ENCODE peak calls at places on chromosomes 6 and 20, in nine cellular contexts. One of them, this sample, is unnamed.

GRCh38 chr20:49310695-49311094 is 32.8 kb upstream of the ZNFX1 start:
- DNase-seq in MV-4-11: peak
- DNase-seq in A172: no peak
- DNase-seq in mammary epithelial cell: peak
- DNase-seq in GM12864: no peak
- DNase-seq in NK-92 treated with Interleukin-12 subunit alpha and Interleukin-12 subunit beta, amount 100 ng/mL, for 24 hours: no peak
- DNase-seq in T-helper 2 cell: no peak
- DNase-seq in glutamatergic neuron: no peak
- DNase-seq in epithelial cell of esophagus: peak
- DNase-seq in this sample: no peak

GRCh38 chr6:7727951-7728854 is 2.3 kb downstream of the BMP6 start:
- DNase-seq in NK-92 treated with Interleukin-12 subunit alpha and Interleukin-12 subunit beta, amount 100 ng/mL, for 24 hours: no peak
- DNase-seq in A172: no peak
- DNase-seq in MV-4-11: no peak
- DNase-seq in epithelial cell of esophagus: peak
- DNase-seq in T-helper 2 cell: peak
- DNase-seq in mammary epithelial cell: peak
- DNase-seq in GM12864: no peak
- DNase-seq in glutamatergic neuron: peak
- DNase-seq in this sample: peak

GRCh38 chr6:105993769-105994521 is 92.2 kb upstream of the PRDM1 start:
- DNase-seq in T-helper 2 cell: peak
- DNase-seq in GM12864: no peak
- DNase-seq in glutamatergic neuron: peak
- DNase-seq in NK-92 treated with Interleukin-12 subunit alpha and Interleukin-12 subunit beta, amount 100 ng/mL, for 24 hours: peak
- DNase-seq in mammary epithelial cell: no peak
- DNase-seq in A172: no peak
- DNase-seq in MV-4-11: peak
- DNase-seq in epithelial cell of esophagus: peak
- DNase-seq in this sample: peak

GRCh38 chr6:74249658-74250057 is 553.7 kb downstream of the CD109 start:
- DNase-seq in epithelial cell of esophagus: no peak
- DNase-seq in mammary epithelial cell: peak
- DNase-seq in NK-92 treated with Interleukin-12 subunit alpha and Interleukin-12 subunit beta, amount 100 ng/mL, for 24 hours: no peak
- DNase-seq in glutamatergic neuron: no peak
- DNase-seq in A172: peak
- DNase-seq in MV-4-11: no peak
- DNase-seq in GM12864: no peak
- DNase-seq in T-helper 2 cell: peak
- DNase-seq in this sample: no peak

GRCh38 chr6:18507018-18507415 is 119.9 kb downstream of the RNF144B start:
- DNase-seq in T-helper 2 cell: no peak
- DNase-seq in epithelial cell of esophagus: no peak
- DNase-seq in NK-92 treated with Interleukin-12 subunit alpha and Interleukin-12 subunit beta, amount 100 ng/mL, for 24 hours: no peak
- DNase-seq in glutamatergic neuron: no peak
- DNase-seq in MV-4-11: no peak
- DNase-seq in mammary epithelial cell: no peak
- DNase-seq in GM12864: no peak
- DNase-seq in A172: no peak
- DNase-seq in this sample: no peak

GRCh38 chr6:16109659-16110300 is 19.1 kb upstream of the MYLIP start:
- DNase-seq in glutamatergic neuron: no peak
- DNase-seq in T-helper 2 cell: no peak
- DNase-seq in A172: no peak
- DNase-seq in MV-4-11: no peak
- DNase-seq in GM12864: no peak
- DNase-seq in NK-92 treated with Interleukin-12 subunit alpha and Interleukin-12 subunit beta, amount 100 ng/mL, for 24 hours: no peak
- DNase-seq in epithelial cell of esophagus: no peak
- DNase-seq in mammary epithelial cell: no peak
- DNase-seq in this sample: no peak

GRCh38 chr20:64148581-64148980 is 15.7 kb upstream of the MYT1 start:
- DNase-seq in glutamatergic neuron: peak
- DNase-seq in epithelial cell of esophagus: no peak
- DNase-seq in MV-4-11: no peak
- DNase-seq in mammary epithelial cell: no peak
- DNase-seq in NK-92 treated with Interleukin-12 subunit alpha and Interleukin-12 subunit beta, amount 100 ng/mL, for 24 hours: no peak
- DNase-seq in T-helper 2 cell: no peak
- DNase-seq in GM12864: no peak
- DNase-seq in A172: no peak
- DNase-seq in this sample: no peak

GRCh38 chr6:109351231-109352132 is 30.8 kb downstream of the CD164 start:
- DNase-seq in epithelial cell of esophagus: peak
- DNase-seq in mammary epithelial cell: peak
- DNase-seq in GM12864: no peak
- DNase-seq in MV-4-11: peak
- DNase-seq in NK-92 treated with Interleukin-12 subunit alpha and Interleukin-12 subunit beta, amount 100 ng/mL, for 24 hours: no peak
- DNase-seq in A172: peak
- DNase-seq in T-helper 2 cell: no peak
- DNase-seq in glutamatergic neuron: no peak
- DNase-seq in this sample: no peak

GRCh38 chr20:47216819-47217410 is 139.6 kb downstream of the ZMYND8 start:
- DNase-seq in mammary epithelial cell: no peak
- DNase-seq in T-helper 2 cell: no peak
- DNase-seq in MV-4-11: no peak
- DNase-seq in NK-92 treated with Interleukin-12 subunit alpha and Interleukin-12 subunit beta, amount 100 ng/mL, for 24 hours: no peak
- DNase-seq in glutamatergic neuron: no peak
- DNase-seq in epithelial cell of esophagus: no peak
- DNase-seq in A172: no peak
- DNase-seq in GM12864: no peak
- DNase-seq in this sample: no peak

GRCh38 chr6:163970846-163971564 is 556.5 kb downstream of the QKI start:
- DNase-seq in glutamatergic neuron: no peak
- DNase-seq in epithelial cell of esophagus: no peak
- DNase-seq in T-helper 2 cell: no peak
- DNase-seq in NK-92 treated with Interleukin-12 subunit alpha and Interleukin-12 subunit beta, amount 100 ng/mL, for 24 hours: no peak
- DNase-seq in GM12864: no peak
- DNase-seq in MV-4-11: no peak
- DNase-seq in mammary epithelial cell: no peak
- DNase-seq in A172: no peak
- DNase-seq in this sample: no peak

GRCh38 chr20:10408427-10408826 is 25.6 kb downstream of the MKKS start:
- DNase-seq in A172: no peak
- DNase-seq in epithelial cell of esophagus: no peak
- DNase-seq in glutamatergic neuron: no peak
- DNase-seq in MV-4-11: no peak
- DNase-seq in T-helper 2 cell: no peak
- DNase-seq in NK-92 treated with Interleukin-12 subunit alpha and Interleukin-12 subunit beta, amount 100 ng/mL, for 24 hours: no peak
- DNase-seq in mammary epithelial cell: no peak
- DNase-seq in GM12864: no peak
- DNase-seq in this sample: no peak

GRCh38 chr6:116877743-116878142 is 701 bp downstream of the RFX6 start:
- DNase-seq in T-helper 2 cell: peak
- DNase-seq in GM12864: no peak
- DNase-seq in glutamatergic neuron: no peak
- DNase-seq in MV-4-11: no peak
- DNase-seq in A172: no peak
- DNase-seq in epithelial cell of esophagus: no peak
- DNase-seq in NK-92 treated with Interleukin-12 subunit alpha and Interleukin-12 subunit beta, amount 100 ng/mL, for 24 hours: no peak
- DNase-seq in mammary epithelial cell: no peak
- DNase-seq in this sample: no peak

GRCh38 chr6:56291278-56291917 is 44.0 kb upstream of the COL21A1 start:
- DNase-seq in GM12864: no peak
- DNase-seq in A172: no peak
- DNase-seq in MV-4-11: no peak
- DNase-seq in glutamatergic neuron: no peak
- DNase-seq in NK-92 treated with Interleukin-12 subunit alpha and Interleukin-12 subunit beta, amount 100 ng/mL, for 24 hours: no peak
- DNase-seq in mammary epithelial cell: no peak
- DNase-seq in T-helper 2 cell: no peak
- DNase-seq in epithelial cell of esophagus: no peak
- DNase-seq in this sample: no peak

GRCh38 chr6:32700391-32701040 is 34.1 kb upstream of the HLA-DQB1 start:
- DNase-seq in MV-4-11: peak
- DNase-seq in glutamatergic neuron: peak
- DNase-seq in mammary epithelial cell: peak
- DNase-seq in A172: peak
- DNase-seq in NK-92 treated with Interleukin-12 subunit alpha and Interleukin-12 subunit beta, amount 100 ng/mL, for 24 hours: no peak
- DNase-seq in T-helper 2 cell: peak
- DNase-seq in GM12864: peak
- DNase-seq in epithelial cell of esophagus: peak
- DNase-seq in this sample: peak

GRCh38 chr6:51866001-51866400 is 221.4 kb downstream of the PKHD1 start:
- DNase-seq in A172: no peak
- DNase-seq in epithelial cell of esophagus: no peak
- DNase-seq in NK-92 treated with Interleukin-12 subunit alpha and Interleukin-12 subunit beta, amount 100 ng/mL, for 24 hours: no peak
- DNase-seq in GM12864: no peak
- DNase-seq in MV-4-11: no peak
- DNase-seq in T-helper 2 cell: no peak
- DNase-seq in mammary epithelial cell: no peak
- DNase-seq in glutamatergic neuron: no peak
- DNase-seq in this sample: no peak

GRCh38 chr6:129857838-129858237 is 3.3 kb downstream of the TMEM244 start:
- DNase-seq in glutamatergic neuron: no peak
- DNase-seq in GM12864: no peak
- DNase-seq in T-helper 2 cell: no peak
- DNase-seq in epithelial cell of esophagus: no peak
- DNase-seq in A172: no peak
- DNase-seq in MV-4-11: no peak
- DNase-seq in NK-92 treated with Interleukin-12 subunit alpha and Interleukin-12 subunit beta, amount 100 ng/mL, for 24 hours: no peak
- DNase-seq in mammary epithelial cell: no peak
- DNase-seq in this sample: no peak

This sample was measured in activated naive CD4-positive, alpha-beta T cell treated with anti-CD3 and anti-CD28 coated beads, Interleukin-2, amount 10 ng/mL, durations not matched to agents 7 days and 5 days.